ENCODE peak calls at places on chromosomes 2 and 18, in four cellular contexts. C, I, K and V are unnamed samples.

GRCh38 chr18:2302628-2303516 is 268.4 kb downstream of the METTL4 start:
- DNase-seq in C (peak; percentile 56), I (no peak), K (no peak), V (no peak)

GRCh38 chr2:149313512-149313972 is 16.8 kb upstream of the LYPD6 start:
- DNase-seq in C (peak; percentile 43), I (no peak), K (no peak), V (no peak)

GRCh38 chr2:71700880-71701397 is 247.6 kb downstream of the DYSF start:
- DNase-seq in C (no peak), I (peak; percentile 84), K (no peak), V (no peak)

GRCh38 chr18:78972930-78973331 is 6.7 kb upstream of the SALL3 start:
- DNase-seq in C (no peak), I (no peak), K (no peak), V (no peak)

GRCh38 chr18:43661570-43661969 is 384.3 kb upstream of the SYT4 start:
- DNase-seq in C (no peak), I (no peak), K (peak; percentile 52), V (peak; percentile 49)

GRCh38 chr2:121564905-121565304 is 34.2 kb downstream of the RNU4ATAC start:
- DNase-seq in C (no peak), I (no peak), K (no peak), V (no peak)

GRCh38 chr2:127826047-127826446 is 15.1 kb upstream of the WDR33 start:
- DNase-seq in C (no peak), I (no peak), K (no peak), V (no peak)

GRCh38 chr18:31657823-31658669 is 26.3 kb downstream of the B4GALT6 start:
- DNase-seq in C (no peak), I (no peak), K (no peak), V (no peak)

GRCh38 chr2:73134471-73134870 is 21.7 kb upstream of the RAB11FIP5 start:
- DNase-seq in C (no peak), I (no peak), K (no peak), V (no peak)

GRCh38 chr2:76759634-76760366 is 762.4 kb downstream of the LRRTM4 start:
- DNase-seq in C (no peak), I (no peak), K (no peak), V (no peak)

GRCh38 chr2:76760367-76760704 is 761.8 kb downstream of the LRRTM4 start:
- DNase-seq in C (no peak), I (no peak), K (no peak), V (no peak)

GRCh38 chr2:76763276-76763675 is 758.9 kb downstream of the LRRTM4 start:
- DNase-seq in C (no peak), I (no peak), K (no peak), V (no peak)
- H3K4me3 ChIP-seq in C (no peak overlapping the region), I (no peak overlapping the region), K (no peak overlapping the region), V (no peak overlapping the region)

DNA sequence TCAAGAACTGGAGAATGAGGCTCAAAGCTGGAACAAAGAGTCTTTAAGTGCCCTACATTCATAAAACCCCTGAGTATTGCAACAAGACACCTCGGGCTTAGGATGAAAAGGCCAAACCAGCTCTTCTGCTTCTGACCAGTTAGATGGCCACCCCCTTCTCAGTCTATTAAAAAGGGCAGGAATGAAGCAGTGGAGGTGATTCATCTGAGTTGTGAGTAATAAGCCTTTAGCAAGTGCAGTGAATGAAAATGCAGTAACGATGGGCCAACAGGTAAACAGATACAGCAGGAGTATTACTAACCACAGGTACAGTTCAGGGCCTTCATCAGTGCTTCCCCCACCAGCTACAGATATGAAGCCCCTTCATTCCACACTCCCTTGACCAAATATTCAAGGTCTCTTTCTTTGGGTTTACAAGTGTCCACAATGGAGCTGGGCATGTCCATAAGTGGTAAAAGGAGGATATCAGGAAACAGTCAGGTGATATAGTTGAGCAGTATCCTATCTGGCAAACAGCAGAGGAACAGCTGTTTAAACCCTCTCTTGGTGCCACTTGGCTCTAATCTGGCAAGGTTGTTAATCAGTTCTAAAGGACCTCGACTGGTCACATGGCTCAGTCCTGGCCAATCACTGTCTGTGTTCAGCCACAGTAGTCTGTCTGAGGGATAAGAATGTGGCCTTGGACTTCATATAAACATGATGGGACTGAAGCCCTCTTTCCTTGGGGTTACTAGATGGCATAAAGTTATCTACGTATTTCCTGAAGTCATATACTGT is 17.8 kb downstream of the SERPINB13 start:
- DNase-seq in C (no peak), I (no peak), K (peak; percentile 34), V (no peak)
- TF ChIP-seq CTCF in C (no peak), I (no peak), K (no peak), V (no peak)

GRCh38 chr2:23418056-23418455 is 33.1 kb downstream of the KLHL29 start:
- DNase-seq in C (no peak), I (no peak), K (no peak), V (no peak)
- H3K4me3 ChIP-seq in C (no peak overlapping the region), I (no peak overlapping the region), K (no peak overlapping the region), V (no peak overlapping the region)

GRCh38 chr2:54789878-54790277 is 66.4 kb downstream of the EML6 start:
- DNase-seq in C (no peak), I (no peak), K (no peak), V (no peak)

GRCh38 chr2:54783349-54783748 is 59.9 kb downstream of the EML6 start:
- DNase-seq in C (no peak), I (no peak), K (no peak), V (no peak)

GRCh38 chr2:54787760-54788366 is 64.4 kb downstream of the EML6 start:
- DNase-seq in C (no peak), I (no peak), K (no peak), V (no peak)

GRCh38 chr2:54787270-54787669 is 63.8 kb downstream of the EML6 start:
- DNase-seq in C (no peak), I (no peak), K (no peak), V (no peak)
- TF ChIP-seq CTCF in C (no peak), I (no peak), K (no peak), V (no peak)

DNA sequence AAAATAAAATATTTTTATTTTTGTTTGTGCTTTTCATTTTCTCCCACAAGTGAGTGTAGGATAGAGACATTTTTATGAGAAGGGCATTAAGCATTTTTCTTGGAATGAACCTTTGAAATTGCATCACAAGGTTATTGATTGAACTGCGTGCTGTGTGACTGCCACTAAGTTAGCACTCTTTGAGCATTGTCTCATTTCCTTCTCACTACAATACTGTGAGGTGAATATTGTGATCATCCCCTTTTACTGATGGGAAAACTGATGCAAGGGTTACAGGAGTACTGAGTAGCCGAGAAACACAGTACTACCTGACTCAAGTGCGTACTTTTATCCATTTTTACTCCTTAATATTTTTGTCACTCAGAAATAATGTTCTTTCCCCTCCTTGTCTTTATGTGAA is 2.0 kb downstream of the NBEAL1 start:
- DNase-seq in C (no peak), I (no peak), K (no peak), V (no peak)
- H3K4me3 ChIP-seq in C (peak overlapping the region; percentile 75), I (peak overlapping the region; percentile 91), K (peak overlapping the region; percentile 21), V (peak overlapping the region; percentile 93)